ENCODE peak calls at places on chromosomes 2 and 18, in four cellular contexts. O, H, E and F are unnamed samples.

GRCh38 chr2:149070681-149071355 is 32.3 kb downstream of the LYPD6B start:
- ATAC-seq in H (no peak), O (no peak), E (no peak), F (no peak)

GRCh38 chr2:14492920-14493503 is 139.5 kb upstream of the LRATD1 start:
- ATAC-seq in H (no peak), E (no peak), O (no peak), F (peak; percentile 97)

GRCh38 chr2:42967959-42968674 is 175.7 kb upstream of the HAAO start:
- ATAC-seq in E (no peak), O (peak; percentile 93), H (no peak), F (peak; percentile 84)

GRCh38 chr2:6968319-6969100 is 51.3 kb downstream of the RNF144A start:
- ATAC-seq in E (no peak), H (peak; percentile 17), O (peak; percentile 78), F (no peak)

GRCh38 chr2:147430408-147430807 is 414.4 kb upstream of the ACVR2A start:
- ATAC-seq in E (no peak), H (no peak), O (no peak), F (no peak)

GRCh38 chr18:7750095-7750663 is 183.1 kb downstream of the PTPRM start:
- ATAC-seq in E (no peak), H (no peak), O (peak; percentile 33), F (no peak)

GRCh38 chr18:63144748-63145147 is 174.8 kb downstream of the BCL2 start:
- ATAC-seq in E (no peak), O (no peak), H (no peak), F (no peak)

GRCh38 chr18:10318686-10318960 is 135.8 kb upstream of the APCDD1 start:
- ATAC-seq in H (no peak), O (no peak), E (no peak), F (no peak)

GRCh38 chr2:46363535-46364170 is 66.4 kb downstream of the EPAS1 start:
- ATAC-seq in O (peak; percentile 55), E (peak; percentile 92), H (peak; percentile 83), F (peak; percentile 73)

GRCh38 chr2:207902822-207903221 is 122.5 kb downstream of the PLEKHM3 start:
- ATAC-seq in H (no peak), O (no peak), E (no peak), F (no peak)

GRCh38 chr2:184481862-184482261 is 116.5 kb upstream of the ZNF804A start:
- ATAC-seq in O (no peak), H (no peak), E (no peak), F (no peak)

GRCh38 chr2:196783431-196784094 is 15.9 kb downstream of the GTF3C3 start:
- ATAC-seq in H (peak; percentile 56), O (no peak), E (peak; percentile 88), F (no peak)

GRCh38 chr2:44016282-44016681 is 20.5 kb upstream of the LRPPRC start:
- ATAC-seq in O (no peak), E (no peak), H (peak; percentile 52), F (peak; percentile 64)

GRCh38 chr18:61995547-61996062 is 102.8 kb upstream of the RNF152 start:
- ATAC-seq in H (no peak), E (no peak), O (no peak), F (no peak)

GRCh38 chr2:142989276-142990204 is 112.1 kb downstream of the KYNU start:
- ATAC-seq in E (no peak), O (no peak), H (peak; percentile 88), F (peak; percentile 61)

GRCh38 chr2:219642064-219642444 is 14.6 kb downstream of the SLC4A3 start:
- ATAC-seq in E (no peak), O (peak; percentile 9), H (no peak), F (no peak)

GRCh38 chr18:9916814-9917213 is 3.0 kb downstream of the VAPA start:
- ATAC-seq in H (no peak), O (no peak), E (no peak), F (no peak)

GRCh38 chr18:55573386-55573785 is 14.6 kb downstream of the TCF4 start:
- ATAC-seq in O (no peak), E (no peak), H (no peak), F (no peak)

GRCh38 chr2:159506764-159507406 is 109.5 kb downstream of the BAZ2B start:
- ATAC-seq in O (no peak), H (peak; percentile 30), E (no peak), F (peak; percentile 65)

GRCh38 chr2:26634636-26635230 is 6.4 kb downstream of the CIB4 start:
- ATAC-seq in E (no peak), O (no peak), H (no peak), F (no peak)